ENCODE peak calls at places on chromosomes 11 and 22, in five cellular contexts. G, V, A, M and F are unnamed samples.

GRCh38 chr22:20576445-20576816 is 69.0 kb downstream of the MED15 start:
- DNase-seq in G (no peak), V (no peak), A (no peak), M (no peak), F (no peak)

GRCh38 chr11:66332371-66333219 is 3.6 kb downstream of the RIN1 start:
- DNase-seq in G (no peak), V (no peak), A (no peak), M (no peak), F (no peak)

GRCh38 chr22:36584666-36585065 is 55.7 kb upstream of the EIF3D start:
- DNase-seq in G (no peak), V (no peak), A (no peak), M (no peak), F (no peak)

GRCh38 chr11:70694371-70694770 is 296.0 kb downstream of the CTTN start:
- DNase-seq in G (no peak), V (no peak), A (no peak), M (no peak), F (no peak)

GRCh38 chr11:58027341-58027740 is 3.4 kb upstream of the OR6Q1 start:
- DNase-seq in G (no peak), V (no peak), A (no peak), M (no peak), F (no peak)

GRCh38 chr11:87180743-87181142 is 143.0 kb downstream of the TMEM135 start:
- DNase-seq in G (no peak), V (no peak), A (no peak), M (no peak), F (no peak)

GRCh38 chr11:80285076-80285790 is 844.4 kb upstream of the TENM4 start:
- DNase-seq in G (no peak), V (no peak), A (no peak), M (no peak), F (no peak)

GRCh38 chr11:8039530-8040260 is 41.3 kb upstream of the TUB start:
- DNase-seq in G (no peak), V (no peak), A (no peak), M (no peak), F (no peak)

GRCh38 chr11:46982797-46983452 is 46.4 kb downstream of the CSTPP1 start:
- DNase-seq in G (no peak), V (no peak), A (no peak), M (no peak), F (no peak)

GRCh38 chr11:20211691-20212090 is 51.4 kb upstream of the DBX1 start:
- DNase-seq in G (no peak), V (no peak), A (no peak), M (no peak), F (no peak)

GRCh38 chr11:128575174-128575955 is 12.0 kb downstream of the ETS1 start:
- DNase-seq in G (no peak), V (no peak), A (no peak), M (no peak), F (no peak)

GRCh38 chr22:45754822-45755221 is 83.2 kb downstream of the ATXN10 start:
- DNase-seq in G (no peak), V (no peak), A (no peak), M (no peak), F (no peak)

GRCh38 chr11:118980191-118980881 is 8.8 kb downstream of the FOXR1 start:
- DNase-seq in G (no peak), V (no peak), A (peak), M (no peak), F (no peak)

GRCh38 chr22:49997932-49998717 is 14.4 kb downstream of the IL17REL start:
- DNase-seq in G (no peak), V (no peak), A (no peak), M (no peak), F (no peak)

GRCh38 chr11:8577791-8578581 is 16.0 kb downstream of the STK33 start:
- DNase-seq in G (no peak), V (no peak), A (no peak), M (no peak), F (no peak)

GRCh38 chr22:47783433-47784366 is 1021.2 kb downstream of the TBC1D22A start:
- DNase-seq in G (no peak), V (no peak), A (no peak), M (no peak), F (no peak)

GRCh38 chr11:2304156-2305139 is 2.6 kb downstream of the TSPAN32 start:
- DNase-seq in G (no peak), V (no peak), A (no peak), M (no peak), F (no peak)

GRCh38 chr11:109993786-109994185 is 99.4 kb upstream of the ZC3H12C start:
- DNase-seq in G (no peak), V (no peak), A (no peak), M (no peak), F (no peak)

GRCh38 chr22:26002456-26002855 is 166.8 kb upstream of the SEZ6L start:
- DNase-seq in G (no peak), V (no peak), A (no peak), M (no peak), F (no peak)

GRCh38 chr11:9263840-9264380 is 1.2 kb downstream of the DENND5A start:
- DNase-seq in G (no peak), V (peak), A (peak), M (no peak), F (peak)

GRCh38 chr22:36467042-36467810 is 14.2 kb downstream of the TXN2 start:
- DNase-seq in G (peak), V (no peak), A (no peak), M (no peak), F (no peak)

GRCh38 chr11:75878968-75879367 is 64.0 kb downstream of the UVRAG start:
- DNase-seq in G (no peak), V (no peak), A (no peak), M (no peak), F (no peak)

GRCh38 chr11:19921976-19922688 is 209.5 kb downstream of the NAV2 start:
- DNase-seq in G (no peak), V (no peak), A (no peak), M (no peak), F (no peak)

GRCh38 chr22:39698106-39698505 is 127.6 kb downstream of the CACNA1I start:
- DNase-seq in G (no peak), V (no peak), A (no peak), M (no peak), F (no peak)

GRCh38 chr11:112663947-112664634 is 297.1 kb upstream of the NCAM1 start:
- DNase-seq in G (no peak), V (no peak), A (no peak), M (no peak), F (no peak)

GRCh38 chr11:12799373-12799835 is 125.2 kb downstream of the TEAD1 start:
- DNase-seq in G (no peak), V (no peak), A (no peak), M (no peak), F (no peak)

GRCh38 chr11:30635401-30635989 is 49.3 kb upstream of the MPPED2 start:
- DNase-seq in G (no peak), V (no peak), A (no peak), M (peak), F (no peak)

GRCh38 chr22:32985899-32986772 is 72.0 kb downstream of the SYN3 start:
- DNase-seq in G (peak), V (no peak), A (peak), M (peak), F (peak)

GRCh38 chr11:11036185-11037161 is 178.6 kb upstream of the ZBED5 start:
- DNase-seq in G (peak), V (no peak), A (peak), M (peak), F (peak)

GRCh38 chr11:110295487-110296225 is 758 bp downstream of the RDX start:
- DNase-seq in G (no peak), V (peak), A (peak), M (no peak), F (no peak)

GRCh38 chr11:120304526-120304925 is 20.6 kb upstream of the TLCD5 start:
- DNase-seq in G (peak), V (no peak), A (no peak), M (no peak), F (no peak)

GRCh38 chr11:79052539-79052938 is 388.3 kb downstream of the TENM4 start:
- DNase-seq in G (no peak), V (no peak), A (peak), M (no peak), F (no peak)

GRCh38 chr22:44242946-44243724 is 62.4 kb downstream of the PARVG start:
- DNase-seq in G (no peak), V (no peak), A (no peak), M (no peak), F (no peak)

GRCh38 chr11:9787260-9787659 is 123.4 kb downstream of the SWAP70 start:
- DNase-seq in G (no peak), V (no peak), A (no peak), M (no peak), F (no peak)

GRCh38 chr22:37243402-37244113 is 511 bp downstream of the RAC2 start:
- DNase-seq in G (no peak), V (no peak), A (peak), M (no peak), F (no peak)

GRCh38 chr11:103942646-103943045 is 93.8 kb upstream of the DDI1 start:
- DNase-seq in G (no peak), V (no peak), A (no peak), M (no peak), F (no peak)

GRCh38 chr11:6067502-6067901 is 36.9 kb upstream of the OR56A1 start:
- DNase-seq in G (no peak), V (no peak), A (no peak), M (no peak), F (no peak)

GRCh38 chr11:77411238-77411637 is 62.7 kb downstream of the PAK1 start:
- DNase-seq in G (no peak), V (no peak), A (no peak), M (no peak), F (no peak)
- TF ChIP-seq ATF3 in G (no peak), V (no peak), A (no peak), M (no peak), F (no peak)

GRCh38 chr11:64123679-64124078 is 42.2 kb downstream of the MACROD1 start:
- DNase-seq in G (no peak), V (no peak), A (no peak), M (no peak), F (no peak)

GRCh38 chr11:64122411-64123101 is 43.4 kb downstream of the MACROD1 start:
- DNase-seq in G (no peak), V (no peak), A (no peak), M (no peak), F (no peak)

GRCh38 chr11:64124147-64124546 is 41.8 kb downstream of the MACROD1 start:
- DNase-seq in G (no peak), V (no peak), A (peak), M (no peak), F (no peak)

GRCh38 chr11:64121637-64122410 is 44.1 kb downstream of the MACROD1 start:
- DNase-seq in G (no peak), V (no peak), A (no peak), M (no peak), F (no peak)

DNA sequence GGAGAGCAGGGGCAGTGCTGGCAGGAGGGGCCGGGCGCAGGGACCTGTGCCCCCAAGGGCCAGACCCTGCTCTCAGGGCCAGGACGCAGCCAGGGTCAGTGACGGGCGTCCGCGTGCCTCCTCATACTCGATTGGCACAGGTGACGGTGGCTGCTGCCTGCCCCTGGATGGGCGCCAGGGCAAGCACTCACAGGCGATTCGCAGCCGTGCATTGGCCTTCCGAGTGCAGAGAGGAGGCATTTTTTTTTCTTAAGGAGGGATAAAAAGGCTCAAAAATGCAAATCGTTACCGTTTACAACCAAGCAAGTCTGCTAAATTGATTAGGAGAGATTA is 42.8 kb downstream of the MACROD1 start:
- DNase-seq in G (no peak), V (no peak), A (no peak), M (no peak), F (no peak)
- TF ChIP-seq SRF in G (no peak), V (no peak), A (no peak), M (no peak), F (no peak)

DNA sequence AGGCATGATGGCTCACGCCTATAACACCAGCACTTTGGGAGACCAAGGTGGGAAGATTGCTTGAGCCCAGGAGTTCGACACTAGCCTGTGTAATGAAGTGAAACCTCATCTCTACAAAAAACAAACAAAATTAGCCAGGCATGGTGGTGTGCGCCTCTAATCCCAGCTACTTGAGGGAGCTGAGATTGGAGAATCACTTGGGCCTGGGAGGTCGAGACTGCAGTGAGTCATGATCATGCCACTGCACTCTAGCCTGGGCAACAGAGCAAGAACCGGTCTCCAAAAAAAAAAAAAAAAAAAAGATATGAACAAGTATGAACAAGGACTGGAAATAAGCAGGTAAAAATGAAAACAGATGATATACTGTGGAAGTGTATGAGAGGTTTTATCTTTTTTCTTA is 54.1 kb upstream of the SOX6 start:
- DNase-seq in G (no peak), V (no peak), A (peak), M (no peak), F (no peak)
- TF ChIP-seq ATF3 in G (no peak), V (no peak), A (peak), M (no peak), F (no peak)

DNA sequence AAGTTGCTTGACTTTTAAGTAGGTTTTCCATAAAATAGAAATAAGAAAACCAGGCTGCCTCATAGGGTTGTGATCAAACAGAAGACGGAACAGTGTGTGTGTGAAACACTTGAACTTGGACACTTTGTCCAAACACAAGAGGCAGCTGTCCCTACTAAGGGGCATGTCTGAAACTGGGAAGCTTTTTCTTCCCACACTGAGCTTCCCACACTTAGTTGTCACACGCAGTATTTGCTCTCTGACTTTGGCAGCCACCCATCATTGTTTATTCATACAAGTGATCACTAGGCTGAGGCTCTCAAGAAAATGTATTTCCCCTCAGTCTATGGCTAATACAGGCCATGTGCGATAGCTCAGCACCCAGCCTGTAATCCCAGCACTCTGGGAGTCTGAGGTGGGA is 1.2 kb upstream of the C11orf91 start:
- DNase-seq in G (no peak), V (no peak), A (no peak), M (no peak), F (no peak)
- TF ChIP-seq SRF in G (no peak), V (no peak), A (no peak), M (no peak), F (no peak)

GRCh38 chr11:96056581-96056980 is 132.7 kb upstream of the MTMR2 start:
- DNase-seq in G (no peak), V (no peak), A (no peak), M (no peak), F (no peak)

GRCh38 chr11:96054870-96055705 is 131.2 kb upstream of the MTMR2 start:
- DNase-seq in G (peak), V (no peak), A (peak), M (no peak), F (peak)

GRCh38 chr11:96052921-96053631 is 129.2 kb upstream of the MTMR2 start:
- DNase-seq in G (no peak), V (peak), A (no peak), M (no peak), F (no peak)

GRCh38 chr11:96051820-96052219 is 127.9 kb upstream of the MTMR2 start:
- DNase-seq in G (no peak), V (peak), A (no peak), M (no peak), F (no peak)

DNA sequence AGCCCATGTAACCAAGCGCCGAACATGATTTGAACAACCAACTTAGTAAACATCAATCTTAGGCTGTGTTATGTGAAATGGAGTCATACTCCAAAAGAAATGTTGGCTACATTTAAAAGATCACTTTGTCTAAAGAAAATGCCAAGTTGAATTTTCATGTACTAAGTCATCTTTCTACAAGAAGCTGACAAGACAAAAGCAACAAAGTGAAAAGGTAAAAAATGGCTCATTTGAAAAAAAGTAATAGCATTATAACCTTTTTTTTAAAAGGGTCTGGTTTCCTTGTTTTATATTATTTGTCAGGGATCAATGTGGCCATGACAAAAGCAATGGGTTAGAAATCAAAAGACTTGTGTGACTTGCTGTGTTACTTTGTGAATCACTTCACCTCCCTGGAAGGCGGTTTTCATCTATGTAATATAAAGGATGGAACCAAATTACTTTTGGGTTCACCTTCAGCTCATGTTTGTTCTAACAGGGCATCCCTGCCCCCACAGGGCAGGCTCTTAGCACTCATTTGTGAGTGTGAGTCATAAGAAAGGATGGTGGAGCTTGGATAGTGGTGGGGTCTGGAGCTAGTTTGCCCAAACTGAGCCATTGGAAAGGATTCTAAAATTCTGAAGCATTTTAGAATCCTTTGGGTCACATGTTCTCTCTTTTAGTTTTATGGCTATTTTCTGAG is 131.9 kb upstream of the MTMR2 start:
- DNase-seq in G (no peak), V (no peak), A (peak), M (no peak), F (peak)
- TF ChIP-seq ATF3 in G (no peak), V (no peak), A (no peak), M (no peak), F (no peak)

GRCh38 chr11:117930668-117931330 is 1.6 kb upstream of the TMPRSS13 start:
- DNase-seq in G (no peak), V (no peak), A (no peak), M (no peak), F (no peak)
- TF ChIP-seq SRF in G (no peak), V (no peak), A (no peak), M (no peak), F (no peak)

DNA sequence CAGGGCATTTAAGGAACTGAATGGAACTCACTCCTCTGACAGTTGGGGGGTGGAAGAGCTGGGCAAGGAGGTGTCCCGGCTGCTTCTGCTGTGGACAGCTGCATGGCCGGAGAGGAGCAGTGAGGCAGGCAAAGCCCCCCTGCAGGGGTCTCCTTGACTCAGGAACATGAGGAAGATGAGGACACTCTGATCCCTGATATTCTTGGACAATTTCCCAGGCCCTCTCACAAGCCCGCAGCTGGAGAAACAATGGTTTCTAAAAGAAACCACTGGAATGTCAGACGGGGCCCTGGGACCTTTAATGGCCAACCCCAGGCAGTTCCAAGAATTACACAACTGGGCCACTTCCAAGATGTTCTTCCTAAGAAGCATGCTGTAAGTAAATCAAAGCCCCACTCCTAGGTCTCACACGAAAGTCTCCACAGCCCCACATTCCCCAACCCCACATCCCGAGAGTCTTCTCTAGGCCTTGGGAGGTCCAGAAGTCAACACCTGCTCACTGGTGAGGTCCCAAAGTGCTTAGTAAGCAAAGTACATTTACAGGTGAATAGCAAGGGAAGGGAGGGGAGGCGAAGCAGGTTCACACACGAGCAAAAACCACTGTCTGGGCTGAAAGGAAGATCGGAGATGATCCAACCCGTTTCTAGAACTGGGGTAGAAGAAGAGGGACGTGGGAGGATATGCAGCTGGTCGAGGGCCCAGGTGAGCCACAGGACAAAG is 1.0 kb upstream of the CCDC86 start:
- DNase-seq in G (no peak), V (no peak), A (no peak), M (no peak), F (no peak)
- TF ChIP-seq ATF3 in G (no peak), V (no peak), A (no peak), M (no peak), F (no peak)